ENCODE peak calls at places on chromosomes 3 and 15, in six cellular contexts. One of them, this sample, is unnamed.

GRCh38 chr3:47143068-47143467 is 20.8 kb downstream of the SETD2 start:
- DNase-seq in thoracic aorta: no peak
- DNase-seq in GM12865: no peak
- DNase-seq in upper lobe of right lung: no peak
- DNase-seq in ascending aorta: no peak
- DNase-seq in lung: no peak
- DNase-seq in this sample: no peak

GRCh38 chr3:11495948-11496557 is 147.7 kb downstream of the VGLL4 start:
- DNase-seq in ascending aorta: no peak
- DNase-seq in thoracic aorta: no peak
- DNase-seq in lung: no peak
- DNase-seq in upper lobe of right lung: no peak
- DNase-seq in GM12865: no peak
- DNase-seq in this sample: no peak

GRCh38 chr3:195701042-195701910 is 19.5 kb upstream of the MUC20 start:
- DNase-seq in upper lobe of right lung: no peak
- DNase-seq in GM12865: no peak
- DNase-seq in lung: no peak
- DNase-seq in ascending aorta: no peak
- DNase-seq in thoracic aorta: no peak
- DNase-seq in this sample: no peak

GRCh38 chr3:11452988-11453847 is 181.0 kb downstream of the ATG7 start:
- DNase-seq in upper lobe of right lung: no peak
- DNase-seq in ascending aorta: no peak
- DNase-seq in thoracic aorta: no peak
- DNase-seq in lung: no peak
- DNase-seq in GM12865: no peak
- DNase-seq in this sample: no peak

GRCh38 chr3:150359381-150359780 is 48.7 kb upstream of the TSC22D2 start:
- DNase-seq in lung: no peak
- DNase-seq in GM12865: no peak
- DNase-seq in upper lobe of right lung: no peak
- DNase-seq in thoracic aorta: no peak
- DNase-seq in ascending aorta: no peak
- DNase-seq in this sample: no peak

GRCh38 chr3:16174389-16174788 is at the start of gene GALNT15:
- DNase-seq in ascending aorta: peak
- DNase-seq in upper lobe of right lung: peak
- DNase-seq in GM12865: no peak
- DNase-seq in thoracic aorta: peak
- DNase-seq in lung: peak
- DNase-seq in this sample: no peak

GRCh38 chr15:96355561-96356129 is 25.1 kb downstream of the NR2F2 start:
- DNase-seq in lung: no peak
- DNase-seq in GM12865: no peak
- DNase-seq in upper lobe of right lung: no peak
- DNase-seq in thoracic aorta: no peak
- DNase-seq in ascending aorta: no peak
- DNase-seq in this sample: no peak

GRCh38 chr15:91839867-91840266 is 13.6 kb upstream of the SLCO3A1 start:
- DNase-seq in upper lobe of right lung: no peak
- DNase-seq in GM12865: no peak
- DNase-seq in lung: no peak
- DNase-seq in thoracic aorta: no peak
- DNase-seq in ascending aorta: no peak
- DNase-seq in this sample: no peak

DNA sequence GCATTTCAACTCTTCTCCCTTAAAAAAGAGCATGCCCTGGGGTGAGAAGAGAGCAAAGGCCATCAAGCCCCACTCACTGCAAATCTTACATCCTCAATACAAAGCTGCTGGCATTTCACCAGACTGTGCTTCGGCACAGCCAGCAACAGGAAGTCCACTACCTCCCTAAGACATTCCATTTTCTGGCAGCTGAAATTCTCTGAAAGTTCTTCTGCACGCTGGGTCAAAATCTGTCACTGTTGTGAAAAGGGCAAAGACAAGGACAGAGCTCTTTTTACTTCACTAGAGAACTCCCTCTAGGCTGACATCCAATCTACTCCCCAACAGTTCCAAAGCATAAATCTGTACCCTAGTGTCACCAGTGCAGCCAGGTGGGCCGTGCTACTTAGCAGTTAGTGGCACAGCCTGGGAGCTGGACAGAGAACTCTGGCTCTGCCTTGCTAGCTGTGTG is 6.3 kb downstream of the MTMR10 start:
- DNase-seq in thoracic aorta: no peak
- DNase-seq in GM12865: no peak
- DNase-seq in upper lobe of right lung: no peak
- DNase-seq in ascending aorta: no peak
- DNase-seq in lung: no peak
- DNase-seq in this sample: no peak
- H3K4me3 ChIP-seq in thoracic aorta: peak
- H3K4me3 ChIP-seq in GM12865: no peak
- H3K4me3 ChIP-seq in upper lobe of right lung: no peak
- H3K4me3 ChIP-seq in ascending aorta: no peak
- H3K4me3 ChIP-seq in lung: no peak
- H3K4me3 ChIP-seq in this sample: no peak

GRCh38 chr15:74041311-74041756 is 41.0 kb downstream of the GOLGA6A start:
- DNase-seq in GM12865: no peak
- DNase-seq in thoracic aorta: no peak
- DNase-seq in upper lobe of right lung: no peak
- DNase-seq in ascending aorta: peak
- DNase-seq in lung: no peak
- DNase-seq in this sample: no peak

GRCh38 chr15:74039656-74040010 is 42.7 kb downstream of the GOLGA6A start:
- DNase-seq in ascending aorta: no peak
- DNase-seq in GM12865: no peak
- DNase-seq in lung: no peak
- DNase-seq in upper lobe of right lung: no peak
- DNase-seq in thoracic aorta: no peak
- DNase-seq in this sample: no peak

GRCh38 chr15:74038707-74039655 is 43.4 kb downstream of the GOLGA6A start:
- DNase-seq in GM12865: no peak
- DNase-seq in thoracic aorta: no peak
- DNase-seq in lung: no peak
- DNase-seq in ascending aorta: peak
- DNase-seq in upper lobe of right lung: no peak
- DNase-seq in this sample: no peak

GRCh38 chr15:74041777-74042435 is 40.4 kb downstream of the GOLGA6A start:
- DNase-seq in ascending aorta: peak
- DNase-seq in lung: no peak
- DNase-seq in upper lobe of right lung: no peak
- DNase-seq in GM12865: no peak
- DNase-seq in thoracic aorta: no peak
- DNase-seq in this sample: no peak

GRCh38 chr15:74040115-74040850 is 42.1 kb downstream of the GOLGA6A start:
- DNase-seq in thoracic aorta: no peak
- DNase-seq in ascending aorta: peak
- DNase-seq in upper lobe of right lung: no peak
- DNase-seq in lung: no peak
- DNase-seq in GM12865: no peak
- DNase-seq in this sample: no peak
- H3K4me3 ChIP-seq in thoracic aorta: no peak
- H3K4me3 ChIP-seq in ascending aorta: no peak
- H3K4me3 ChIP-seq in upper lobe of right lung: no peak
- H3K4me3 ChIP-seq in lung: no peak
- H3K4me3 ChIP-seq in GM12865: no peak
- H3K4me3 ChIP-seq in this sample: no peak

GRCh38 chr15:31478781-31479221 is 152.2 kb downstream of the KLF13 start:
- DNase-seq in lung: no peak
- DNase-seq in GM12865: no peak
- DNase-seq in ascending aorta: peak
- DNase-seq in upper lobe of right lung: peak
- DNase-seq in thoracic aorta: no peak
- DNase-seq in this sample: no peak
- H3K4me3 ChIP-seq in lung: no peak
- H3K4me3 ChIP-seq in GM12865: no peak
- H3K4me3 ChIP-seq in ascending aorta: no peak
- H3K4me3 ChIP-seq in upper lobe of right lung: no peak
- H3K4me3 ChIP-seq in thoracic aorta: no peak
- H3K4me3 ChIP-seq in this sample: no peak

DNA sequence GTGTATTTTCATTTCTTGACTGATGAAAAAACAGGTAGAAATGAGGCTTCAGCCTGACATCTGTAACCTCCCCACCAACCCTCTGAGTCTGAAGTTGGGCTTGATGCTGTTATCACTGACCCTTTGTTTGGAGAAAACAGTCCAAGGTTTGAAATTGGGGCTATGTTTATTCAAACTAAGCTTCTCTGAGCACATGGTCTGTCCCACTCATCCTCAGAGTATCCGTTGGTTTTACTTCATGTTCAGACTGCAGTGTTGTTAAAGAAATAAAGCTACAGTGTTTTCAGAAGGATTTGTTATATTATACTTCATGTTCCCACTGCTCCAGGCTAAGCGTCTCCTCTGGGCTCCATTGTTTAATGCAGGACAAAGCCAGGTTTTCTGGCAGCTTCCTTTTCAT is 6.0 kb downstream of the MAPKBP1 start:
- DNase-seq in GM12865: no peak
- DNase-seq in ascending aorta: no peak
- DNase-seq in lung: no peak
- DNase-seq in upper lobe of right lung: no peak
- DNase-seq in thoracic aorta: no peak
- DNase-seq in this sample: no peak
- H3K4me3 ChIP-seq in GM12865: no peak
- H3K4me3 ChIP-seq in ascending aorta: no peak
- H3K4me3 ChIP-seq in lung: no peak
- H3K4me3 ChIP-seq in upper lobe of right lung: no peak
- H3K4me3 ChIP-seq in thoracic aorta: no peak
- H3K4me3 ChIP-seq in this sample: no peak

DNA sequence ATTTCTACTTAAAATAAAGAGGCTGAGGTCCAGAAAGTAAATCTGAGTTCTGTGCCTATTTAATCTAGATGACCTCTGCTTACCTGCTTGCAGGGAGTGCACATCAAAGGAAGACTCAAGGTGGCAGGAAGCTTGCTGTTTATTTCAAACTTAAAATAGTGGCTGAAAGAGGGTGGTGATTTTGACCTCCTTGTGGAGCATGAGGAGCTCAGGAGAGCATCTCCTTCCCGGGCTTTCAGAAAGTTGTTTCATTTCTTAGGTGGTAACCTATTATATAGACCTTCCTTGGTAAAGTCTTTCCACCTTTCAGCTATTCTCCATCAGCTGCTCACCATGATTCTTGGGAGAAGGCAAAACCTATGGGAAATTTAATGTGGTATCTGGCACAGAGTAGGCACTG is 494 bp downstream of the GCSAM start:
- DNase-seq in GM12865: peak
- DNase-seq in thoracic aorta: no peak
- DNase-seq in lung: no peak
- DNase-seq in ascending aorta: no peak
- DNase-seq in upper lobe of right lung: no peak
- DNase-seq in this sample: no peak
- H3K4me3 ChIP-seq in GM12865: peak
- H3K4me3 ChIP-seq in thoracic aorta: no peak
- H3K4me3 ChIP-seq in lung: no peak
- H3K4me3 ChIP-seq in ascending aorta: no peak
- H3K4me3 ChIP-seq in upper lobe of right lung: no peak
- H3K4me3 ChIP-seq in this sample: no peak

GRCh38 chr15:69930754-69931153 is 167.0 kb downstream of the TLE3 start:
- DNase-seq in GM12865: no peak
- DNase-seq in upper lobe of right lung: no peak
- DNase-seq in ascending aorta: no peak
- DNase-seq in lung: no peak
- DNase-seq in thoracic aorta: no peak
- DNase-seq in this sample: no peak
- H3K4me3 ChIP-seq in GM12865: no peak
- H3K4me3 ChIP-seq in upper lobe of right lung: no peak
- H3K4me3 ChIP-seq in ascending aorta: no peak
- H3K4me3 ChIP-seq in lung: no peak
- H3K4me3 ChIP-seq in thoracic aorta: no peak
- H3K4me3 ChIP-seq in this sample: no peak

GRCh38 chr3:170356596-170357175 is 829 bp upstream of the SKIL start:
- DNase-seq in ascending aorta: peak
- DNase-seq in upper lobe of right lung: peak
- DNase-seq in GM12865: peak
- DNase-seq in thoracic aorta: peak
- DNase-seq in lung: peak
- DNase-seq in this sample: peak
- H3K4me3 ChIP-seq in ascending aorta: peak
- H3K4me3 ChIP-seq in upper lobe of right lung: peak
- H3K4me3 ChIP-seq in GM12865: peak
- H3K4me3 ChIP-seq in thoracic aorta: peak
- H3K4me3 ChIP-seq in lung: peak
- H3K4me3 ChIP-seq in this sample: peak

GRCh38 chr3:113698213-113698742 is 1.8 kb upstream of the USF3 start:
- DNase-seq in thoracic aorta: no peak
- DNase-seq in upper lobe of right lung: no peak
- DNase-seq in lung: no peak
- DNase-seq in GM12865: no peak
- DNase-seq in ascending aorta: no peak
- DNase-seq in this sample: no peak
- H3K4me3 ChIP-seq in thoracic aorta: peak
- H3K4me3 ChIP-seq in upper lobe of right lung: no peak
- H3K4me3 ChIP-seq in lung: no peak
- H3K4me3 ChIP-seq in GM12865: peak
- H3K4me3 ChIP-seq in ascending aorta: peak
- H3K4me3 ChIP-seq in this sample: peak

GRCh38 chr15:90618330-90619136 is 88.8 kb downstream of the CRTC3 start:
- DNase-seq in GM12865: no peak
- DNase-seq in upper lobe of right lung: no peak
- DNase-seq in thoracic aorta: no peak
- DNase-seq in lung: no peak
- DNase-seq in ascending aorta: no peak
- DNase-seq in this sample: peak

GRCh38 chr15:90619939-90620338 is 90.2 kb downstream of the CRTC3 start:
- DNase-seq in ascending aorta: no peak
- DNase-seq in GM12865: no peak
- DNase-seq in lung: no peak
- DNase-seq in upper lobe of right lung: no peak
- DNase-seq in thoracic aorta: no peak
- DNase-seq in this sample: no peak

GRCh38 chr15:90619468-90619867 is 89.7 kb downstream of the CRTC3 start:
- DNase-seq in lung: no peak
- DNase-seq in GM12865: no peak
- DNase-seq in upper lobe of right lung: no peak
- DNase-seq in thoracic aorta: no peak
- DNase-seq in ascending aorta: no peak
- DNase-seq in this sample: no peak

GRCh38 chr15:90617668-90618097 is 88.0 kb downstream of the CRTC3 start:
- DNase-seq in GM12865: no peak
- DNase-seq in ascending aorta: no peak
- DNase-seq in thoracic aorta: no peak
- DNase-seq in lung: no peak
- DNase-seq in upper lobe of right lung: no peak
- DNase-seq in this sample: peak

GRCh38 chr15:90620379-90621134 is 90.8 kb downstream of the CRTC3 start:
- DNase-seq in ascending aorta: no peak
- DNase-seq in GM12865: peak
- DNase-seq in upper lobe of right lung: no peak
- DNase-seq in thoracic aorta: no peak
- DNase-seq in lung: no peak
- DNase-seq in this sample: no peak
- H3K4me3 ChIP-seq in ascending aorta: no peak
- H3K4me3 ChIP-seq in GM12865: no peak
- H3K4me3 ChIP-seq in upper lobe of right lung: no peak
- H3K4me3 ChIP-seq in thoracic aorta: no peak
- H3K4me3 ChIP-seq in lung: no peak
- H3K4me3 ChIP-seq in this sample: no peak